ENCODE peak calls at places on chromosomes 7 and 10, in ten cellular contexts. Q is HepG2, U is IMR-90, T is H54, L is lower leg skin, O is suprapubic skin, N is stomach, Y is uterus, A is thyroid gland, P is adrenal gland. Z is an unnamed sample.
A peak's percentile ranks its signal among the peaks of the same experiment; 100 is the strongest.

GRCh38 chr7:54349259-54349658 is 192.9 kb upstream of the VSTM2A start:
- DNase-seq in Q (no peak), U (no peak), T (peak; percentile 30), L (no peak), O (no peak), N (no peak), Y (no peak), A (no peak), P (no peak), Z (no peak)

GRCh38 chr7:98984126-98984525 is 105.8 kb downstream of the TRRAP start:
- DNase-seq in Q (no peak), U (no peak), T (no peak), L (peak; percentile 53), O (peak; percentile 18), N (no peak), Y (no peak), A (no peak), P (no peak), Z (no peak)

GRCh38 chr10:102404361-102405107 is 9.0 kb downstream of the NFKB2 start:
- DNase-seq in Q (no peak), U (no peak), T (no peak), L (no peak), O (no peak), N (no peak), Y (no peak), A (no peak), P (no peak), Z (no peak)

GRCh38 chr7:102843850-102844249 is 69.0 kb upstream of the LRRC17 start:
- DNase-seq in Q (no peak), U (no peak), T (no peak), L (no peak), O (no peak), N (no peak), Y (no peak), A (no peak), P (no peak), Z (no peak)

GRCh38 chr10:79162861-79163662 is 94.3 kb downstream of the ZMIZ1 start:
- DNase-seq in Q (no peak), U (peak; percentile 54), T (peak; percentile 87), L (no peak), O (no peak), N (no peak), Y (no peak), A (peak; percentile 85), P (peak; percentile 87), Z (no peak)

GRCh38 chr10:98382691-98383101 is 32.3 kb downstream of the PYROXD2 start:
- DNase-seq in Q (no peak), U (peak; percentile 47), T (no peak), L (no peak), O (no peak), N (no peak), Y (no peak), A (no peak), P (no peak), Z (no peak)

GRCh38 chr10:16401416-16401815 is 35.4 kb upstream of the PTER start:
- DNase-seq in Q (no peak), U (no peak), T (no peak), L (no peak), O (no peak), N (no peak), Y (no peak), A (no peak), P (no peak), Z (no peak)

GRCh38 chr7:158123753-158124152 is 463.9 kb downstream of the PTPRN2 start:
- DNase-seq in Q (no peak), U (no peak), T (no peak), L (peak; percentile 73), O (peak; percentile 26), N (peak; percentile 24), Y (no peak), A (no peak), P (no peak), Z (no peak)

GRCh38 chr7:27199820-27200760 is at the start of gene HOXA13:
- DNase-seq in Q (no peak), U (no peak), T (no peak), L (peak; percentile 88), O (peak; percentile 69), N (no peak), Y (no peak), A (no peak), P (peak; percentile 17), Z (peak; percentile 20)

GRCh38 chr10:1156921-1157614 is 100.9 kb downstream of the WDR37 start:
- DNase-seq in Q (no peak), U (no peak), T (no peak), L (peak; percentile 57), O (no peak), N (no peak), Y (no peak), A (no peak), P (no peak), Z (no peak)

GRCh38 chr7:25852995-25853713 is 298.8 kb upstream of the NFE2L3 start:
- DNase-seq in Q (no peak), U (no peak), T (no peak), L (no peak), O (no peak), N (no peak), Y (no peak), A (no peak), P (no peak), Z (no peak)

GRCh38 chr7:25854059-25854458 is 297.9 kb upstream of the NFE2L3 start:
- DNase-seq in Q (no peak), U (no peak), T (no peak), L (no peak), O (no peak), N (no peak), Y (no peak), A (no peak), P (no peak), Z (no peak)

GRCh38 chr7:25851332-25852248 is 300.4 kb upstream of the NFE2L3 start:
- DNase-seq in Q (peak; percentile 46), U (peak; percentile 76), T (peak; percentile 71), L (peak; percentile 96), O (peak; percentile 89), N (peak; percentile 80), Y (peak; percentile 93), A (peak; percentile 81), P (peak; percentile 80), Z (peak; percentile 78)

GRCh38 chr7:25850730-25851129 is 301.3 kb upstream of the NFE2L3 start:
- DNase-seq in Q (no peak), U (no peak), T (no peak), L (no peak), O (no peak), N (no peak), Y (no peak), A (no peak), P (no peak), Z (no peak)

DNA sequence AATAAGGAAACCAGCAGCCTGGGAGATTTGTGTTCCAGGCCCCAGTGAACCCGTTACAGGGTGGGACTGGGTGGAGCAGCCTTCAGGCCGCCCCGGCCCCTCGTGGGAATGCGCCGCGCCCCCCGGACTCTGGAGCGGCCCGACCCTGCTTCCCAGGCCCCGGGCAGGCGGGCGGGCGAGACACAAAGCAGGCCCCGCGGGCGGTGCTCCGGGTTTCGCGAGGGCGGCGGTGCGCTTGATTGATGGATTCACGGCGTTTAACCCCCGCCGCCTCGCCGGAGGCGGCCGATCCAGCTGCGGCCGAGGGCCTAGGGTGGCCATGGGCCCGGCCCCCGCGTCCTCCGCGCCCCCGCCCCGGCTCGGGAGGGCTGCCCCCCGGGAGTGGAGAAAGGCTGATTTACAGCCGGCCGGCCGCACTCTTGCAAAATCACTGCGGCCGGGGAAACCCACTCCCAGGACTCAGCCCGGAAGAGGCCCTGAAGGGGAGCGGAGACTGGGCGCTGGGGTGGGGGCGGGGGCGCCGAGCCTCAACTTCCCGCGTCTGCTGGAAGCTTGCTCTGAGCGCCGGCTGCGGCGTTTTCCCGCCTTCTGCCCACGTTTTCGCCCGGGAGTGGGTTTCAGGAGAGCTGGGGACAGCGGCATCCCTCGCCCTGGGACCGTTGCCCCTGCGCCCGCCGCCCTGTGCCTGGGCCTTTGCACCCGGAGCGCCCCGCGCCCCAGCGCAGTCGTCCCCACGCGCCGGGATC is 299.6 kb upstream of the NFE2L3 start:
- DNase-seq in Q (no peak), U (no peak), T (no peak), L (no peak), O (no peak), N (no peak), Y (peak; percentile 80), A (no peak), P (no peak), Z (no peak)
- TF ChIP-seq POLR2A in Q (no peak), U (no peak), T (no peak), L (no peak), O (no peak), N (no peak), Y (no peak), A (no peak), P (no peak), Z (no peak)

GRCh38 chr10:3720228-3721019 is 64.6 kb downstream of the KLF6 start:
- DNase-seq in Q (peak; percentile 17), U (peak; percentile 88), T (no peak), L (peak; percentile 92), O (peak; percentile 84), N (no peak), Y (peak; percentile 34), A (no peak), P (peak; percentile 64), Z (peak; percentile 19)
- TF ChIP-seq POLR2A in Q (no peak), U (no peak), T (no peak), L (no peak), O (no peak), N (no peak), Y (no peak), A (no peak), P (no peak), Z (no peak)

GRCh38 chr10:71236822-71237682 is 24.7 kb downstream of the UNC5B start:
- DNase-seq in Q (no peak), U (no peak), T (no peak), L (no peak), O (no peak), N (no peak), Y (no peak), A (no peak), P (no peak), Z (no peak)

GRCh38 chr10:71234970-71235681 is 22.8 kb downstream of the UNC5B start:
- DNase-seq in Q (no peak), U (peak; percentile 49), T (no peak), L (no peak), O (peak; percentile 70), N (no peak), Y (peak; percentile 65), A (no peak), P (no peak), Z (no peak)

GRCh38 chr10:71235808-71236207 is 23.4 kb downstream of the UNC5B start:
- DNase-seq in Q (no peak), U (no peak), T (no peak), L (no peak), O (no peak), N (no peak), Y (no peak), A (no peak), P (no peak), Z (no peak)

GRCh38 chr10:71237843-71238623 is 25.7 kb downstream of the UNC5B start:
- DNase-seq in Q (no peak), U (no peak), T (no peak), L (no peak), O (no peak), N (no peak), Y (no peak), A (no peak), P (no peak), Z (no peak)

GRCh38 chr10:71236286-71236685 is 23.9 kb downstream of the UNC5B start:
- DNase-seq in Q (no peak), U (no peak), T (no peak), L (no peak), O (no peak), N (no peak), Y (peak; percentile 75), A (no peak), P (no peak), Z (no peak)
- TF ChIP-seq POLR2A in Q (no peak), U (no peak), T (no peak), L (no peak), O (no peak), N (no peak), Y (no peak), A (no peak), P (no peak), Z (no peak)

GRCh38 chr7:96388620-96389383 is 66.9 kb upstream of the SLC25A13 start:
- DNase-seq in Q (no peak), U (peak; percentile 84), T (peak; percentile 15), L (no peak), O (no peak), N (no peak), Y (peak; percentile 39), A (no peak), P (peak; percentile 34), Z (no peak)
- TF ChIP-seq POLR2A in Q (no peak), U (no peak), T (no peak), L (no peak), O (no peak), N (no peak), Y (no peak), A (no peak), P (no peak), Z (no peak)

Z was measured in erythroblast.